ENCODE peak calls at places on chromosomes 6 and 20, in nine cellular contexts. One of them, this sample, is unnamed.
A peak's percentile ranks its signal among the peaks of the same experiment; 100 is the strongest.

GRCh38 chr20:25247100-25247665 is 702 bp upstream of the PYGB start:
- DNase-seq in PC-3: peak; percentile 70
- DNase-seq in ascending aorta: no peak
- DNase-seq in CD4-positive, alpha-beta memory T cell: no peak
- DNase-seq in heart left ventricle: peak; percentile 75
- DNase-seq in A549: peak; percentile 84
- DNase-seq in SJSA1: peak; percentile 79
- DNase-seq in hepatocyte: peak; percentile 73
- DNase-seq in iPS DF 6.9: no peak
- DNase-seq in this sample: peak; percentile 72

GRCh38 chr6:170116643-170117042 is 174.2 kb downstream of the DLL1 start:
- DNase-seq in PC-3: no peak
- DNase-seq in heart left ventricle: peak; percentile 4
- DNase-seq in hepatocyte: no peak
- DNase-seq in A549: no peak
- DNase-seq in SJSA1: peak; percentile 16
- DNase-seq in iPS DF 6.9: no peak
- DNase-seq in CD4-positive, alpha-beta memory T cell: no peak
- DNase-seq in ascending aorta: no peak
- DNase-seq in this sample: peak; percentile 24

GRCh38 chr20:56628015-56628872 is 862 bp upstream of the TFAP2C start:
- DNase-seq in SJSA1: no peak
- DNase-seq in A549: peak; percentile 39
- DNase-seq in hepatocyte: peak; percentile 35
- DNase-seq in CD4-positive, alpha-beta memory T cell: no peak
- DNase-seq in PC-3: peak; percentile 45
- DNase-seq in iPS DF 6.9: no peak
- DNase-seq in heart left ventricle: no peak
- DNase-seq in ascending aorta: no peak
- DNase-seq in this sample: no peak

GRCh38 chr6:6654599-6655575 is 66.4 kb downstream of the LY86 start:
- DNase-seq in CD4-positive, alpha-beta memory T cell: no peak
- DNase-seq in heart left ventricle: peak; percentile 75
- DNase-seq in ascending aorta: no peak
- DNase-seq in PC-3: no peak
- DNase-seq in hepatocyte: no peak
- DNase-seq in A549: no peak
- DNase-seq in iPS DF 6.9: no peak
- DNase-seq in SJSA1: no peak
- DNase-seq in this sample: no peak

GRCh38 chr6:13680448-13680968 is 31.1 kb downstream of the RANBP9 start:
- DNase-seq in SJSA1: no peak
- DNase-seq in hepatocyte: no peak
- DNase-seq in CD4-positive, alpha-beta memory T cell: no peak
- DNase-seq in heart left ventricle: no peak
- DNase-seq in A549: no peak
- DNase-seq in ascending aorta: no peak
- DNase-seq in PC-3: no peak
- DNase-seq in iPS DF 6.9: no peak
- DNase-seq in this sample: no peak

GRCh38 chr20:51341581-51341980 is 200.9 kb downstream of the NFATC2 start:
- DNase-seq in PC-3: no peak
- DNase-seq in CD4-positive, alpha-beta memory T cell: no peak
- DNase-seq in A549: no peak
- DNase-seq in hepatocyte: no peak
- DNase-seq in ascending aorta: no peak
- DNase-seq in SJSA1: no peak
- DNase-seq in heart left ventricle: no peak
- DNase-seq in iPS DF 6.9: no peak
- DNase-seq in this sample: no peak

GRCh38 chr6:35311390-35312075 is 13.9 kb downstream of the DEF6 start:
- DNase-seq in ascending aorta: no peak
- DNase-seq in iPS DF 6.9: no peak
- DNase-seq in A549: no peak
- DNase-seq in hepatocyte: no peak
- DNase-seq in SJSA1: no peak
- DNase-seq in heart left ventricle: no peak
- DNase-seq in CD4-positive, alpha-beta memory T cell: peak; percentile 77
- DNase-seq in PC-3: no peak
- DNase-seq in this sample: no peak

GRCh38 chr20:22795897-22796296 is 211.5 kb upstream of the FOXA2 start:
- DNase-seq in iPS DF 6.9: no peak
- DNase-seq in heart left ventricle: peak; percentile 51
- DNase-seq in PC-3: peak; percentile 97
- DNase-seq in CD4-positive, alpha-beta memory T cell: no peak
- DNase-seq in A549: peak; percentile 97
- DNase-seq in ascending aorta: no peak
- DNase-seq in SJSA1: peak; percentile 90
- DNase-seq in hepatocyte: peak; percentile 72
- DNase-seq in this sample: no peak

GRCh38 chr6:54579011-54579410 is 267.6 kb upstream of the FAM83B start:
- DNase-seq in hepatocyte: no peak
- DNase-seq in iPS DF 6.9: no peak
- DNase-seq in heart left ventricle: no peak
- DNase-seq in CD4-positive, alpha-beta memory T cell: no peak
- DNase-seq in PC-3: no peak
- DNase-seq in SJSA1: no peak
- DNase-seq in A549: no peak
- DNase-seq in ascending aorta: no peak
- DNase-seq in this sample: no peak

GRCh38 chr6:111985202-111985731 is 68.6 kb upstream of the CCN6 start:
- DNase-seq in CD4-positive, alpha-beta memory T cell: peak; percentile 70
- DNase-seq in iPS DF 6.9: peak; percentile 78
- DNase-seq in hepatocyte: peak; percentile 82
- DNase-seq in A549: no peak
- DNase-seq in heart left ventricle: no peak
- DNase-seq in ascending aorta: no peak
- DNase-seq in SJSA1: peak; percentile 67
- DNase-seq in PC-3: peak; percentile 96
- DNase-seq in this sample: no peak

GRCh38 chr20:48605364-48606116 is 222.3 kb downstream of the PREX1 start:
- DNase-seq in SJSA1: peak; percentile 36
- DNase-seq in PC-3: no peak
- DNase-seq in A549: no peak
- DNase-seq in hepatocyte: no peak
- DNase-seq in iPS DF 6.9: no peak
- DNase-seq in heart left ventricle: no peak
- DNase-seq in ascending aorta: no peak
- DNase-seq in CD4-positive, alpha-beta memory T cell: no peak
- DNase-seq in this sample: peak; percentile 18

GRCh38 chr6:47097092-47097945 is 55.2 kb upstream of the ADGRF1 start:
- DNase-seq in A549: peak; percentile 78
- DNase-seq in ascending aorta: no peak
- DNase-seq in SJSA1: peak; percentile 50
- DNase-seq in PC-3: peak; percentile 88
- DNase-seq in iPS DF 6.9: no peak
- DNase-seq in heart left ventricle: peak; percentile 70
- DNase-seq in CD4-positive, alpha-beta memory T cell: no peak
- DNase-seq in hepatocyte: peak; percentile 87
- DNase-seq in this sample: peak; percentile 52

GRCh38 chr20:13353261-13353945 is 132.3 kb downstream of the ISM1 start:
- DNase-seq in heart left ventricle: no peak
- DNase-seq in iPS DF 6.9: no peak
- DNase-seq in A549: no peak
- DNase-seq in ascending aorta: no peak
- DNase-seq in PC-3: no peak
- DNase-seq in SJSA1: no peak
- DNase-seq in hepatocyte: no peak
- DNase-seq in CD4-positive, alpha-beta memory T cell: no peak
- DNase-seq in this sample: no peak

GRCh38 chr6:40904583-40905194 is 134.3 kb downstream of the UNC5CL start:
- DNase-seq in heart left ventricle: no peak
- DNase-seq in A549: no peak
- DNase-seq in SJSA1: no peak
- DNase-seq in CD4-positive, alpha-beta memory T cell: no peak
- DNase-seq in hepatocyte: no peak
- DNase-seq in PC-3: peak; percentile 33
- DNase-seq in iPS DF 6.9: no peak
- DNase-seq in ascending aorta: no peak
- DNase-seq in this sample: no peak

GRCh38 chr6:105799051-105799450 is 287.1 kb upstream of the PRDM1 start:
- DNase-seq in A549: no peak
- DNase-seq in SJSA1: no peak
- DNase-seq in ascending aorta: no peak
- DNase-seq in hepatocyte: no peak
- DNase-seq in PC-3: no peak
- DNase-seq in CD4-positive, alpha-beta memory T cell: no peak
- DNase-seq in iPS DF 6.9: no peak
- DNase-seq in heart left ventricle: no peak
- DNase-seq in this sample: no peak

DNA sequence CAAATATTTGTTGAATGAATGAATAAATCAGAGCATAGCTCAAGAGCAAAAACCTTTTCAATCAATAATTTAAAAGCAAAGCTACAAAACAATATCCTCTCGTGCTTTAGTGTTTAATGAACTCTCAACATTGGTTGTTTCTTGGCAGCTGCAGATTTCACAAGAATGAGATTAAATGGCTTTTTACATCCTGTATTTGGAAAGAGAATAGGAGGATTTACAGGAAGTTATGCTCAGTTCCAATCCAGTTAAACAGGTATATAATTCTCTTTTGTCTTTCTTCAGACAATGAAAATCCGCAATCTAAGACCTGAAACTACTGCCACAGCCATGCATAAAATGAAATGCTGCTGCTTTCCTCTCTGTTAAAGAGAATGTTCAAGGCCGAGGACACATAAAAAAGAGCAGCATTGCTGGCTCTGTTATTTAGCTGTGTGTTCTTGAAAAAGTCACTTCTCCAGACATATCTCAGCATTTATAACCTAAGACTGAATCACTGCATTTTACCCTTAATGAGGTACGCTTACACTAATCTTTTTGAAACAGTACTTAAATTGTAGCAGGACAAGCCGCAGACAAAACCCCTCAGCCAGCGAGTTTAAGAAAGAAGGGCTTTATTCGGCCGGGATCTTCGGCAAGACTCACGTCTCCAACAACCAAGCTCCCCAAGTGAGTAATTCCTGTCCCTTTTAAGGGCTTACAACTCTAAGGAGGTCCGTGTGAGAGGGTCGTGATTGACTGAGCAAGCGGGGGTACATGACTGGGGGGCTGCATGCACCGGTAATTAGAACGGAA is 3.6 kb downstream of the C6orf52 start:
- DNase-seq in ascending aorta: no peak
- DNase-seq in CD4-positive, alpha-beta memory T cell: no peak
- DNase-seq in SJSA1: no peak
- DNase-seq in A549: no peak
- DNase-seq in hepatocyte: peak; percentile 11
- DNase-seq in heart left ventricle: no peak
- DNase-seq in PC-3: no peak
- DNase-seq in iPS DF 6.9: no peak
- DNase-seq in this sample: no peak
- H3K27ac ChIP-seq in ascending aorta: no peak overlapping the region
- H3K27ac ChIP-seq in CD4-positive, alpha-beta memory T cell: no peak overlapping the region
- H3K27ac ChIP-seq in SJSA1: no peak overlapping the region
- H3K27ac ChIP-seq in A549: no peak overlapping the region
- H3K27ac ChIP-seq in hepatocyte: peak overlapping the region; percentile 90
- H3K27ac ChIP-seq in heart left ventricle: no peak overlapping the region
- H3K27ac ChIP-seq in PC-3: no peak overlapping the region
- H3K27ac ChIP-seq in iPS DF 6.9: no peak overlapping the region
- H3K27ac ChIP-seq in this sample: no peak overlapping the region

DNA sequence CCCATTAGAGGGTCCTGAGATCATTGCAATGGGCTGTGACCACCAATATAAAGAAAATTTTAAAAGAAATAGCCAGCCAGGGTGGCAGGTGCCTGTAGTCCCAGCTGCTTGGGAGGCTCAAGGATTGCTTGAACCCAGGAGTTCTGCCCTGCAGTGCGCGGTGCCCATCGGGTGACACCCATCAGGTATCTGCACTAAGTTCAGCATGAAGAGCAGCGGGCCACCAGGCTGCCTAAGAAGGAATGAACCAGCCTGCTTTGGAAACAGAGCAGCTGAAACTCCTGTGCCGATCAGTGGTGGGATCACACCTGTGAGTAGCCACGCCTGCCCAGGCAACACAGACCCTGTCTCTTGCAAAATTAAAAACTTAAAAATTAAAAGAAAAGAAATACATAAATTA is 102.5 kb upstream of the FOXC1 start:
- DNase-seq in hepatocyte: no peak
- DNase-seq in A549: no peak
- DNase-seq in ascending aorta: no peak
- DNase-seq in CD4-positive, alpha-beta memory T cell: no peak
- DNase-seq in PC-3: no peak
- DNase-seq in heart left ventricle: no peak
- DNase-seq in SJSA1: no peak
- DNase-seq in iPS DF 6.9: no peak
- DNase-seq in this sample: no peak
- H3K4me3 ChIP-seq in hepatocyte: no peak overlapping the region
- H3K4me3 ChIP-seq in A549: no peak overlapping the region
- H3K4me3 ChIP-seq in ascending aorta: no peak overlapping the region
- H3K4me3 ChIP-seq in CD4-positive, alpha-beta memory T cell: no peak overlapping the region
- H3K4me3 ChIP-seq in PC-3: no peak overlapping the region
- H3K4me3 ChIP-seq in heart left ventricle: no peak overlapping the region
- H3K4me3 ChIP-seq in SJSA1: no peak overlapping the region
- H3K4me3 ChIP-seq in iPS DF 6.9: no peak overlapping the region
- H3K4me3 ChIP-seq in this sample: no peak overlapping the region

GRCh38 chr6:36787210-36787609 is 52.0 kb downstream of the CPNE5 start:
- DNase-seq in heart left ventricle: no peak
- DNase-seq in iPS DF 6.9: no peak
- DNase-seq in A549: no peak
- DNase-seq in hepatocyte: no peak
- DNase-seq in ascending aorta: no peak
- DNase-seq in SJSA1: no peak
- DNase-seq in CD4-positive, alpha-beta memory T cell: no peak
- DNase-seq in PC-3: no peak
- DNase-seq in this sample: no peak

GRCh38 chr6:36791085-36791484 is 48.2 kb downstream of the CPNE5 start:
- DNase-seq in CD4-positive, alpha-beta memory T cell: no peak
- DNase-seq in SJSA1: no peak
- DNase-seq in hepatocyte: no peak
- DNase-seq in iPS DF 6.9: no peak
- DNase-seq in ascending aorta: no peak
- DNase-seq in PC-3: no peak
- DNase-seq in heart left ventricle: no peak
- DNase-seq in A549: no peak
- DNase-seq in this sample: no peak

GRCh38 chr6:36788186-36788585 is 51.1 kb downstream of the CPNE5 start:
- DNase-seq in heart left ventricle: no peak
- DNase-seq in A549: no peak
- DNase-seq in hepatocyte: no peak
- DNase-seq in iPS DF 6.9: no peak
- DNase-seq in PC-3: no peak
- DNase-seq in SJSA1: no peak
- DNase-seq in CD4-positive, alpha-beta memory T cell: no peak
- DNase-seq in ascending aorta: no peak
- DNase-seq in this sample: no peak

GRCh38 chr6:36786055-36786675 is 53.1 kb downstream of the CPNE5 start:
- DNase-seq in A549: no peak
- DNase-seq in heart left ventricle: no peak
- DNase-seq in ascending aorta: no peak
- DNase-seq in CD4-positive, alpha-beta memory T cell: no peak
- DNase-seq in hepatocyte: no peak
- DNase-seq in iPS DF 6.9: no peak
- DNase-seq in SJSA1: no peak
- DNase-seq in PC-3: no peak
- DNase-seq in this sample: no peak

GRCh38 chr6:36788768-36789167 is 50.5 kb downstream of the CPNE5 start:
- DNase-seq in A549: no peak
- DNase-seq in hepatocyte: no peak
- DNase-seq in heart left ventricle: no peak
- DNase-seq in CD4-positive, alpha-beta memory T cell: no peak
- DNase-seq in ascending aorta: no peak
- DNase-seq in iPS DF 6.9: no peak
- DNase-seq in PC-3: no peak
- DNase-seq in SJSA1: no peak
- DNase-seq in this sample: no peak
- H3K9me3 ChIP-seq in A549: no peaks in the 10 kb centered on the region
- H3K9me3 ChIP-seq in hepatocyte: no peaks in the 10 kb centered on the region
- H3K9me3 ChIP-seq in heart left ventricle: no peaks in the 10 kb centered on the region
- H3K9me3 ChIP-seq in CD4-positive, alpha-beta memory T cell: no peaks in the 10 kb centered on the region
- H3K9me3 ChIP-seq in ascending aorta: no peaks in the 10 kb centered on the region
- H3K9me3 ChIP-seq in iPS DF 6.9: no peaks in the 10 kb centered on the region
- H3K9me3 ChIP-seq in PC-3: no peaks in the 10 kb centered on the region
- H3K9me3 ChIP-seq in SJSA1: no peaks in the 10 kb centered on the region
- H3K9me3 ChIP-seq in this sample: no peaks in the 10 kb centered on the region

GRCh38 chr6:163099621-163100171 is 314.8 kb upstream of the QKI start:
- DNase-seq in CD4-positive, alpha-beta memory T cell: no peak
- DNase-seq in SJSA1: no peak
- DNase-seq in PC-3: no peak
- DNase-seq in A549: no peak
- DNase-seq in ascending aorta: no peak
- DNase-seq in hepatocyte: no peak
- DNase-seq in iPS DF 6.9: peak; percentile 76
- DNase-seq in heart left ventricle: no peak
- DNase-seq in this sample: no peak
- H3K27ac ChIP-seq in CD4-positive, alpha-beta memory T cell: no peak overlapping the region
- H3K27ac ChIP-seq in SJSA1: no peak overlapping the region
- H3K27ac ChIP-seq in PC-3: no peak overlapping the region
- H3K27ac ChIP-seq in A549: no peak overlapping the region
- H3K27ac ChIP-seq in ascending aorta: no peak overlapping the region
- H3K27ac ChIP-seq in hepatocyte: no peak overlapping the region
- H3K27ac ChIP-seq in iPS DF 6.9: no peak overlapping the region
- H3K27ac ChIP-seq in heart left ventricle: no peak overlapping the region
- H3K27ac ChIP-seq in this sample: no peak overlapping the region

This sample was measured in lower lobe of right lung.